ENCODE peak calls at places on chromosomes 13 and 19, in nine cellular contexts. One of them, this sample, is unnamed.

GRCh38 chr19:41795031-41795461 is 1.3 kb upstream of the CEACAM3 start:
- DNase-seq in HFFc6: peak
- DNase-seq in fibroblast of gingiva: no peak
- DNase-seq in fibroblast of the aortic adventitia: peak
- DNase-seq in HT1080: peak
- DNase-seq in uterus: no peak
- DNase-seq in cardiac muscle cell: peak
- DNase-seq in gastrocnemius medialis: no peak
- DNase-seq in GF-D8: no peak
- DNase-seq in this sample: peak

GRCh38 chr13:30696278-30697176 is 38.8 kb upstream of the ALOX5AP start:
- DNase-seq in GF-D8: peak
- DNase-seq in gastrocnemius medialis: peak
- DNase-seq in HT1080: peak
- DNase-seq in fibroblast of gingiva: no peak
- DNase-seq in HFFc6: no peak
- DNase-seq in fibroblast of the aortic adventitia: no peak
- DNase-seq in cardiac muscle cell: peak
- DNase-seq in uterus: no peak
- DNase-seq in this sample: no peak

GRCh38 chr19:38512277-38512676 is 78.8 kb downstream of the RYR1 start:
- DNase-seq in HT1080: no peak
- DNase-seq in fibroblast of gingiva: no peak
- DNase-seq in uterus: no peak
- DNase-seq in cardiac muscle cell: no peak
- DNase-seq in fibroblast of the aortic adventitia: no peak
- DNase-seq in HFFc6: no peak
- DNase-seq in gastrocnemius medialis: no peak
- DNase-seq in GF-D8: no peak
- DNase-seq in this sample: no peak

GRCh38 chr13:107031691-107032090 is 463.8 kb upstream of the ARGLU1 start:
- DNase-seq in gastrocnemius medialis: no peak
- DNase-seq in fibroblast of gingiva: no peak
- DNase-seq in uterus: no peak
- DNase-seq in cardiac muscle cell: no peak
- DNase-seq in HT1080: no peak
- DNase-seq in HFFc6: no peak
- DNase-seq in fibroblast of the aortic adventitia: no peak
- DNase-seq in GF-D8: no peak
- DNase-seq in this sample: no peak

GRCh38 chr19:16957151-16957662 is 68.4 kb downstream of the F2RL3 start:
- DNase-seq in uterus: no peak
- DNase-seq in gastrocnemius medialis: no peak
- DNase-seq in cardiac muscle cell: no peak
- DNase-seq in GF-D8: peak
- DNase-seq in fibroblast of the aortic adventitia: peak
- DNase-seq in HFFc6: no peak
- DNase-seq in HT1080: no peak
- DNase-seq in fibroblast of gingiva: peak
- DNase-seq in this sample: no peak

GRCh38 chr13:49300716-49301589 is 53.2 kb downstream of the CDADC1 start:
- DNase-seq in HFFc6: peak
- DNase-seq in GF-D8: peak
- DNase-seq in HT1080: peak
- DNase-seq in gastrocnemius medialis: peak
- DNase-seq in fibroblast of gingiva: peak
- DNase-seq in cardiac muscle cell: peak
- DNase-seq in uterus: peak
- DNase-seq in fibroblast of the aortic adventitia: peak
- DNase-seq in this sample: peak

GRCh38 chr19:13744179-13744578 is 20.1 kb upstream of the MRI1 start:
- DNase-seq in GF-D8: no peak
- DNase-seq in gastrocnemius medialis: no peak
- DNase-seq in uterus: no peak
- DNase-seq in HT1080: no peak
- DNase-seq in HFFc6: no peak
- DNase-seq in fibroblast of the aortic adventitia: no peak
- DNase-seq in cardiac muscle cell: no peak
- DNase-seq in fibroblast of gingiva: no peak
- DNase-seq in this sample: no peak

GRCh38 chr19:48183356-48183755 is 12.9 kb downstream of the ZSWIM9 start:
- DNase-seq in fibroblast of the aortic adventitia: no peak
- DNase-seq in HFFc6: no peak
- DNase-seq in uterus: no peak
- DNase-seq in gastrocnemius medialis: no peak
- DNase-seq in HT1080: no peak
- DNase-seq in GF-D8: no peak
- DNase-seq in fibroblast of gingiva: no peak
- DNase-seq in cardiac muscle cell: no peak
- DNase-seq in this sample: no peak

GRCh38 chr19:45166723-45167252 is 6.0 kb upstream of the NKPD1 start:
- DNase-seq in cardiac muscle cell: no peak
- DNase-seq in gastrocnemius medialis: no peak
- DNase-seq in HT1080: no peak
- DNase-seq in GF-D8: no peak
- DNase-seq in uterus: no peak
- DNase-seq in fibroblast of gingiva: no peak
- DNase-seq in HFFc6: no peak
- DNase-seq in fibroblast of the aortic adventitia: no peak
- DNase-seq in this sample: no peak

GRCh38 chr19:35551091-35551810 is 5.8 kb downstream of the TMEM147 start:
- DNase-seq in gastrocnemius medialis: no peak
- DNase-seq in fibroblast of gingiva: no peak
- DNase-seq in HFFc6: no peak
- DNase-seq in GF-D8: no peak
- DNase-seq in uterus: no peak
- DNase-seq in HT1080: no peak
- DNase-seq in cardiac muscle cell: no peak
- DNase-seq in fibroblast of the aortic adventitia: no peak
- DNase-seq in this sample: no peak

GRCh38 chr13:73092831-73093230 is 34.0 kb downstream of the KLF5 start:
- DNase-seq in cardiac muscle cell: no peak
- DNase-seq in GF-D8: no peak
- DNase-seq in HT1080: no peak
- DNase-seq in gastrocnemius medialis: no peak
- DNase-seq in fibroblast of the aortic adventitia: no peak
- DNase-seq in HFFc6: no peak
- DNase-seq in uterus: no peak
- DNase-seq in fibroblast of gingiva: no peak
- DNase-seq in this sample: no peak

GRCh38 chr19:44141191-44142013 is at the start of gene ZNF234:
- DNase-seq in gastrocnemius medialis: peak
- DNase-seq in fibroblast of gingiva: peak
- DNase-seq in GF-D8: peak
- DNase-seq in HFFc6: peak
- DNase-seq in HT1080: peak
- DNase-seq in uterus: peak
- DNase-seq in fibroblast of the aortic adventitia: peak
- DNase-seq in cardiac muscle cell: peak
- DNase-seq in this sample: peak

GRCh38 chr13:99406799-99407201 is 94.5 kb upstream of the TM9SF2 start:
- DNase-seq in cardiac muscle cell: no peak
- DNase-seq in HFFc6: no peak
- DNase-seq in fibroblast of gingiva: no peak
- DNase-seq in GF-D8: peak
- DNase-seq in uterus: no peak
- DNase-seq in HT1080: no peak
- DNase-seq in gastrocnemius medialis: no peak
- DNase-seq in fibroblast of the aortic adventitia: no peak
- DNase-seq in this sample: no peak

GRCh38 chr13:84121456-84121855 is 239.2 kb upstream of the SLITRK1 start:
- DNase-seq in cardiac muscle cell: peak
- DNase-seq in fibroblast of gingiva: peak
- DNase-seq in GF-D8: no peak
- DNase-seq in gastrocnemius medialis: no peak
- DNase-seq in HT1080: no peak
- DNase-seq in uterus: no peak
- DNase-seq in HFFc6: peak
- DNase-seq in fibroblast of the aortic adventitia: peak
- DNase-seq in this sample: peak

GRCh38 chr19:30227661-30228112 is 144.5 kb upstream of the ZNF536 start:
- DNase-seq in fibroblast of gingiva: peak
- DNase-seq in HFFc6: peak
- DNase-seq in HT1080: peak
- DNase-seq in gastrocnemius medialis: no peak
- DNase-seq in cardiac muscle cell: peak
- DNase-seq in uterus: no peak
- DNase-seq in GF-D8: no peak
- DNase-seq in fibroblast of the aortic adventitia: peak
- DNase-seq in this sample: peak

GRCh38 chr13:22130254-22130653 is 459.4 kb downstream of the FGF9 start:
- DNase-seq in HFFc6: no peak
- DNase-seq in fibroblast of gingiva: no peak
- DNase-seq in cardiac muscle cell: no peak
- DNase-seq in GF-D8: no peak
- DNase-seq in fibroblast of the aortic adventitia: no peak
- DNase-seq in uterus: no peak
- DNase-seq in HT1080: no peak
- DNase-seq in gastrocnemius medialis: no peak
- DNase-seq in this sample: no peak

GRCh38 chr13:23146811-23147245 is 34.0 kb upstream of the SGCG start:
- DNase-seq in HT1080: no peak
- DNase-seq in fibroblast of the aortic adventitia: no peak
- DNase-seq in gastrocnemius medialis: no peak
- DNase-seq in HFFc6: no peak
- DNase-seq in cardiac muscle cell: no peak
- DNase-seq in fibroblast of gingiva: no peak
- DNase-seq in GF-D8: peak
- DNase-seq in uterus: no peak
- DNase-seq in this sample: peak

This sample was measured in GM03348.